ENCODE peak calls at places on chromosomes 13 and 19, in five cellular contexts. E, D, W, Z and X are unnamed samples.

GRCh38 chr19:9538183-9539058 is at the start of gene ZNF426:
- DNase-seq in E (peak), D (peak), W (peak), Z (peak), X (peak)

GRCh38 chr19:14413765-14414171 is 5.4 kb downstream of the DDX39A start:
- DNase-seq in E (peak), D (no peak), W (no peak), Z (peak), X (no peak)

GRCh38 chr19:1855040-1855827 is 7.0 kb upstream of the REXO1 start:
- DNase-seq in E (peak), D (peak), W (peak), Z (peak), X (peak)

GRCh38 chr19:10231624-10232228 is 595 bp upstream of the S1PR2 start:
- DNase-seq in E (no peak), D (no peak), W (no peak), Z (no peak), X (no peak)

GRCh38 chr13:91400094-91400462 is 1.7 kb downstream of the GPC5 start:
- DNase-seq in E (no peak), D (no peak), W (no peak), Z (no peak), X (no peak)

GRCh38 chr13:23888658-23889597 is at the start of gene MIPEP:
- DNase-seq in E (peak), D (peak), W (peak), Z (peak), X (peak)

GRCh38 chr13:90717451-90717936 is 630.0 kb upstream of the MIR17HG start:
- DNase-seq in E (peak), D (no peak), W (peak), Z (no peak), X (peak)

GRCh38 chr13:77697208-77698103 is at the start of gene SLAIN1:
- DNase-seq in E (peak), D (peak), W (no peak), Z (peak), X (no peak)

GRCh38 chr13:49776871-49777270 is 15.6 kb downstream of the KPNA3 start:
- DNase-seq in E (peak), D (no peak), W (no peak), Z (no peak), X (no peak)

GRCh38 chr13:46372071-46372470 is 15.0 kb downstream of the RUBCNL start:
- DNase-seq in E (no peak), D (no peak), W (no peak), Z (no peak), X (no peak)

GRCh38 chr19:45075215-45076028 is 856 bp downstream of the ZNF296 start:
- DNase-seq in E (peak), D (peak), W (peak), Z (peak), X (no peak)

GRCh38 chr13:23578411-23579071 is 8.3 kb downstream of the TNFRSF19 start:
- DNase-seq in E (peak), D (peak), W (no peak), Z (peak), X (peak)

GRCh38 chr13:98265669-98266551 is 88.8 kb upstream of the RNF113B start:
- DNase-seq in E (peak), D (no peak), W (no peak), Z (no peak), X (no peak)

GRCh38 chr13:99206226-99206625 is 5.6 kb downstream of the UBAC2 start:
- DNase-seq in E (no peak), D (no peak), W (no peak), Z (no peak), X (no peak)

GRCh38 chr19:2054763-2055162 is 3.7 kb upstream of the MKNK2 start:
- DNase-seq in E (no peak), D (no peak), W (no peak), Z (no peak), X (no peak)

GRCh38 chr13:44068737-44069136 is 189.0 kb downstream of the LACC1 start:
- DNase-seq in E (peak), D (no peak), W (peak), Z (no peak), X (no peak)

DNA sequence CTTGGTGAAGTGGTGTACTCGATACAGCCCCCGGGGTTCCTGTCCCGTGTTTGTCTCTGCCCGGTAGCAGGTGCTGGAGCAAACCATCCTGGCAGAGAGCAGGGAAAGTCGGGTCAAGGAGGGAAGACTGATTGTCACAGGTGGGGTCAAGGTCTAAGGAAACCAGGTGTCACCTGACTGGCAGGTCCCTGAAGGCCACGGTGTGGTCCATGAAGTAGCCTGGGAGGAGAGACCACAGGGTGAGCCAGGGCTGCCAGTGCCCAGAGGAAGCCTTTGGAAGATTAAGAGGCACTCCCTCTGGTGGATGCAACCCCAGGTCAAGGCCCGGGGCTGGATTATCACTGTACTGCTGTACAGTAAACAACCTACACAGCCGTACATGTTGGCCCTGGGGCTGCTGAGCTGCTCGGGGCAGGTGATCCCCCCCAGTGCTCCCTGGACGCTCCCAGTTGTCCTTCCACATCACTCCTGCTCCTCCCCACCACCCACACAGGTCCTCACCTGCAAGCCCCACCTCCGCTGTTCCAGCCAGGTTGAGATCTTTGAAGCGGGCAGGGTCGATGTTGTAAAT is 6.0 kb upstream of the CCER2 start:
- DNase-seq in E (no peak), D (no peak), W (no peak), Z (no peak), X (no peak)
- TF ChIP-seq CTCF in E (no peak), D (no peak), W (no peak), Z (no peak), X (no peak)

DNA sequence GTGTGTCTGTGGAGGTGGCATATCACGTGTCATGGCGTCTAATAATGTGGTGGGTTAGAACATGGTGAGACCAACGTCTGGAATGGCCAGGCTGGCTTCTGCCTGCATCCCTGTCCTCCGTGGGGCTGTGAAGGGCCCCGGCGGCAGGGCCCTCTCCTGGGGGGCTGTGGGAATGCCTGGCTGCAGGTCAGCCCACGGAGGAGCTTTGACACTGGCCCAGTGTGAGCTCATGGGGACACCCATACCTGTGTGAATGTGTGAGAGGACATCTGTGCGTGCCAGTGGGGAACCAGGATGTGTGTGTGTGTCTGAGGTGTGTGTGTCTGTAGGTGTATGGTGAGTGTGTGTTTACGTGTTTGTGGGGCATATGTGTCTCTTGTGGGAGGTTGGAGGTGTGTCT is 300.1 kb downstream of the TEX29 start:
- DNase-seq in E (no peak), D (no peak), W (no peak), Z (no peak), X (no peak)
- TF ChIP-seq CTCF in E (no peak), D (no peak), W (no peak), Z (no peak), X (no peak)

GRCh38 chr19:51059715-51060114 is 5.2 kb downstream of the KLK13 start:
- DNase-seq in E (no peak), D (no peak), W (no peak), Z (no peak), X (no peak)
- TF ChIP-seq CTCF in E (no peak), D (no peak), W (no peak), Z (no peak), X (no peak)

GRCh38 chr13:113243847-113244246 is 34.4 kb downstream of the CUL4A start:
- DNase-seq in E (no peak), D (no peak), W (no peak), Z (no peak), X (no peak)

DNA sequence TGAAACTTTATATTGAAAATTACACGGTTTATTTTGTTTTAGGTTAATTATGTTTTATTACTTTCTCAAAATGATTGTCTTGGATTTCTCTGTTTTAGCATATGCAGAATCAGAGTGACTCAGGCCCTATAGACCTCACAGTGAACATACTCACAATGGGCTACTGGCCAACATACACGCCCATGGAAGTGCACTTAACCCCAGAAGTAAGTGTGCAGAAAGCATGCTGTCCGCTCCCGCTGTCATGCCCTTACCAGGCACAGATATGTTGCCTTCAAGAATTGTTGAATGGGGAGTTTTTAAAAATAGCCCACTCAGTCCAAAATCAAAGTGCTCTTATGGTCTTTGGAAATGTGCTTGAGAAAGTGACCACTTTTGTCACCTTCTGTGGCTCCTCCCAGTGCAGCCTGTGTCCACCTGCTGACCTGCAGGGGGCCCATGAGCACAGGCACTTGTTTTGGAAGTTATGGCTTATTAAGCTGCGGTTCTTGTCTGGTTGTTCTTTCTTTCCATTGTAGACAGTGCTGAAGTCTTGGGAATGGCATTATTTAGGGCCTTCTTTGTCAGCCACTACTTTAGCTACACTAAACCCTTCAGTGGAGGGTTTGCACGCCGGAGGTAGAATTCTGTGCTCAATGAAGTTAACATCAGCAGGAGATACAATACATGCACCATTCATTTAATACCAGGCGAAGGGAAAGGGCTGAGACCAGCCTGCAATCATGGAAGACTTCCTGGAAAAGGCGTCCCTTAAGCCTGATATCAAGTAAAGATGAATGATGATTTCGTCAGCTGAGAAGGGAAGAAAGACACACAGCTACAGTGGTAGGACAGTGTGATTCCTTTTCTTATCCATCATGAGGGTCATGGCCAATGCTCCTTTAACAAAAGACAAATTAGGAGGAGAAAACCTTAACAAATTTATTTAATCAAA is 36.7 kb downstream of the CUL4A start:
- DNase-seq in E (no peak), D (no peak), W (no peak), Z (no peak), X (no peak)
- TF ChIP-seq CTCF in E (peak), D (peak), W (peak), Z (no peak), X (peak)